ENCODE peak calls at places on chromosome 1, in ten cellular contexts. D is fibroblast of pulmonary artery, Y is fibroblast of mammary gland, J is endothelial cell, X is uterus, F is AG10803, S is IMR-90, K is OCI-LY7, A is hepatocyte, P is A549. M is an unnamed sample.

GRCh38 chr1:173330149-173330951 is 123.2 kb upstream of the TNFSF4 start:
- DNase-seq in D (peak; percentile 82), Y (peak; percentile 90), J (no peak), X (no peak), F (peak; percentile 78), S (peak; percentile 83), K (peak; percentile 47), A (no peak), P (peak; percentile 59), M (peak; percentile 88)

GRCh38 chr1:1614204-1614953 is 921 bp upstream of the MIB2 start:
- DNase-seq in D (peak; percentile 94), Y (peak; percentile 84), J (peak; percentile 6), X (no peak), F (peak; percentile 75), S (peak; percentile 88), K (no peak), A (peak; percentile 88), P (no peak), M (peak; percentile 85)

GRCh38 chr1:185565314-185565713 is 168.9 kb upstream of the HMCN1 start:
- DNase-seq in D (peak; percentile 69), Y (no peak), J (no peak), X (no peak), F (peak; percentile 94), S (peak; percentile 70), K (no peak), A (peak; percentile 25), P (peak; percentile 49), M (peak; percentile 38)

GRCh38 chr1:52239708-52240001 is 97.8 kb downstream of the ZFYVE9 start:
- DNase-seq in D (no peak), Y (no peak), J (no peak), X (no peak), F (no peak), S (no peak), K (peak; percentile 24), A (no peak), P (no peak), M (no peak)

GRCh38 chr1:2950926-2951305 is 70.4 kb upstream of the ACTRT2 start:
- DNase-seq in D (no peak), Y (no peak), J (no peak), X (no peak), F (no peak), S (no peak), K (no peak), A (no peak), P (no peak), M (no peak)

GRCh38 chr1:88946845-88947244 is 45.6 kb downstream of the KYAT3 start:
- DNase-seq in D (peak; percentile 43), Y (peak; percentile 62), J (no peak), X (no peak), F (no peak), S (peak; percentile 66), K (no peak), A (no peak), P (no peak), M (peak; percentile 22)

GRCh38 chr1:21763694-21764419 is 19.1 kb downstream of the USP48 start:
- DNase-seq in D (no peak), Y (no peak), J (no peak), X (no peak), F (no peak), S (no peak), K (peak; percentile 31), A (no peak), P (no peak), M (no peak)

GRCh38 chr1:14919289-14919688 is 234.3 kb upstream of the TMEM51 start:
- DNase-seq in D (no peak), Y (no peak), J (no peak), X (no peak), F (no peak), S (no peak), K (no peak), A (no peak), P (no peak), M (no peak)

DNA sequence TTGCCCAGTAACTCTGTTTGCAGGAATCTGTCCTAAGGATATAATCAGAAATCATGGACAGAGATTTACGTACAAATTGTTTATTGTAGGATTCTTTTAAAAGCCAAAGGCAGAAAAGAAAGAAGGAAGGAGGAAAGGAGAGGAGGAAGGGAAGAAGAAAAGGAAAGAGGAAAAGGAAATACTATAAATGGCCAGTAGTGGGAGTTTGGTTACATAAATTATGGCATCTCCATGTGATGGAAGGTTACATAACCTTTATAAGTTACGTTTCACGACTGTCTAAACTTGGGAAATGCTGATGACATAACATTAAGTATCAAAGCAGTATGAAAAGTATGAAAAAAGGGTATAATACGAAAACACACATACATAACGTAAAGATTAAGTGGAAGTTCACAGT is 39.0 kb downstream of the SMYD2 start:
- DNase-seq in D (no peak), Y (no peak), J (no peak), X (no peak), F (no peak), S (no peak), K (no peak), A (no peak), P (no peak), M (no peak)
- TF ChIP-seq CTCF in D (peak; percentile 23), Y (no peak), J (peak; percentile 37), X (no peak), F (peak; percentile 17), S (peak; percentile 18), K (peak; percentile 36), A (no peak), P (peak; percentile 20), M (no peak)

GRCh38 chr1:157034137-157034800 is 11.3 kb downstream of the ARHGEF11 start:
- DNase-seq in D (peak; percentile 20), Y (peak; percentile 34), J (no peak), X (no peak), F (no peak), S (peak; percentile 22), K (no peak), A (no peak), P (no peak), M (no peak)

GRCh38 chr1:157030728-157031127 is 14.8 kb downstream of the ARHGEF11 start:
- DNase-seq in D (no peak), Y (no peak), J (no peak), X (no peak), F (no peak), S (no peak), K (no peak), A (no peak), P (no peak), M (no peak)

GRCh38 chr1:157033357-157033876 is 12.1 kb downstream of the ARHGEF11 start:
- DNase-seq in D (no peak), Y (no peak), J (no peak), X (no peak), F (no peak), S (no peak), K (no peak), A (no peak), P (no peak), M (no peak)

GRCh38 chr1:157035121-157035520 is 10.4 kb downstream of the ARHGEF11 start:
- DNase-seq in D (no peak), Y (no peak), J (no peak), X (no peak), F (no peak), S (no peak), K (no peak), A (no peak), P (no peak), M (no peak)

GRCh38 chr1:157032303-157032702 is 13.2 kb downstream of the ARHGEF11 start:
- DNase-seq in D (no peak), Y (no peak), J (no peak), X (no peak), F (no peak), S (no peak), K (no peak), A (no peak), P (no peak), M (no peak)
- TF ChIP-seq CTCF in D (no peak), Y (no peak), J (no peak), X (no peak), F (no peak), S (no peak), K (no peak), A (no peak), P (no peak), M (no peak)

GRCh38 chr1:66346057-66346795 is 187.7 kb upstream of the SGIP1 start:
- DNase-seq in D (no peak), Y (no peak), J (no peak), X (no peak), F (no peak), S (no peak), K (no peak), A (no peak), P (no peak), M (no peak)
- TF ChIP-seq CTCF in D (no peak), Y (no peak), J (no peak), X (no peak), F (no peak), S (no peak), K (no peak), A (no peak), P (no peak), M (no peak)

GRCh38 chr1:39103321-39104157 is 77.4 kb downstream of the NDUFS5 start:
- DNase-seq in D (peak; percentile 66), Y (peak; percentile 85), J (no peak), X (no peak), F (peak; percentile 45), S (peak; percentile 87), K (no peak), A (no peak), P (no peak), M (peak; percentile 51)

GRCh38 chr1:39104158-39105060 is 78.3 kb downstream of the NDUFS5 start:
- DNase-seq in D (no peak), Y (peak; percentile 33), J (peak; percentile 55), X (no peak), F (no peak), S (no peak), K (no peak), A (peak; percentile 60), P (peak; percentile 23), M (peak; percentile 40)

GRCh38 chr1:39105061-39105840 is 79.1 kb downstream of the NDUFS5 start:
- DNase-seq in D (peak; percentile 62), Y (peak; percentile 45), J (peak; percentile 72), X (peak; percentile 74), F (peak; percentile 64), S (peak; percentile 59), K (peak; percentile 19), A (peak; percentile 91), P (peak; percentile 38), M (peak; percentile 55)

GRCh38 chr1:39105841-39106765 is 80.0 kb downstream of the NDUFS5 start:
- DNase-seq in D (peak; percentile 67), Y (peak; percentile 51), J (peak; percentile 32), X (peak; percentile 52), F (peak; percentile 38), S (no peak), K (no peak), A (peak; percentile 73), P (peak; percentile 46), M (peak; percentile 72)

DNA sequence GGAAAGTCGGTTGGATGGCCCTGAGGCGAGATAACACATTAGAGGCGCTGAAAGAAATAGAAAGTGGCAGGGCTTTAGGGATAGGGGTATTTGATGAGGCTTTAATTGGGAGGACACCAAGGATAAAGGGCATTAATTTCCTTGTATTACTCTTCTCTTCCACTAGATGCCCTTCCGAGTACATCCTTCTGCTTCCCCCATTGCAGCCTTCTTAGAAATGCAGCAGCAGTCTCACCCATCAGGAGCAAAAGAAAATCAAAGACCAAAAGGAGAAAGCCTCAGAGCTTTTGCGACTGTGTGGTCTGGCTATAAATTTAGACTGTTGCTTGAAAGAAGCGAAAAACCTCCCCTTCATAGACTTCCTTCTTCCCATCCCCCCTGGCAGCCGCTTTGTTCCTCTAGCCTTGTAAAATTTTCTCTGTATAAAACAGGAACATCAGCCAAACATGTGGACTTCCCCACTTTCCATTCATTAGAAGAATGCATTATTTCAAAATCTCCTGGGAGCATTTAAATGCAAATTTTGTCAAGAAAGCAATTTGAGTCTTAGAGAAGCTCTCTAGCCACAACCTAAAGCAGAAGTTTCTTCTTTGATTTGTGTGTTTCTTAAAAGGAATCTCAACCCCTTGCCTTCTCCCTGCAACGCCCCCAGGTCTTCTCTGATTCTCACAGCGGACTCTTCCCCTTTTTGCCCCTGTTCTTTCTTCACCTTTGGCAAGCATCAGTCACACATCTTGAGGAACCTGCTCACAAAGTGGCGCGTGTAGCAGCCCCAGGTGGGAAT is 76.6 kb downstream of the NDUFS5 start:
- DNase-seq in D (peak; percentile 86), Y (peak; percentile 82), J (no peak), X (no peak), F (peak; percentile 86), S (peak; percentile 83), K (peak; percentile 80), A (peak; percentile 78), P (peak; percentile 67), M (peak; percentile 89)
- TF ChIP-seq CTCF in D (peak; percentile 76), Y (peak; percentile 87), J (peak; percentile 55), X (peak; percentile 94), F (peak; percentile 85), S (peak; percentile 92), K (peak; percentile 83), A (peak; percentile 74), P (peak; percentile 80), M (peak; percentile 80)

M was measured in cardiac fibroblast.